ENCODE peak calls at places on chromosomes 3 and 15, in six cellular contexts. F is fibroblast of pulmonary artery, D is Peyer's patch, X is AG09309, U is fibroblast of the aortic adventitia, Q is neural progenitor cell. L is an unnamed sample.

GRCh38 chr3:10697918-10698317 is 118.1 kb upstream of the SLC6A11 start:
- DNase-seq in F (no peak), D (no peak), X (no peak), U (no peak), Q (peak; percentile 50), L (no peak)

GRCh38 chr3:5543047-5543446 is 355.5 kb downstream of the EDEM1 start:
- DNase-seq in F (no peak), D (no peak), X (no peak), U (no peak), Q (no peak), L (no peak)

GRCh38 chr3:149375164-149375823 is 2.2 kb downstream of the TM4SF1 start:
- DNase-seq in F (peak; percentile 58), D (no peak), X (no peak), U (no peak), Q (no peak), L (no peak)

GRCh38 chr3:53286727-53287412 is 31.0 kb upstream of the TKT start:
- DNase-seq in F (peak; percentile 38), D (no peak), X (no peak), U (peak; percentile 64), Q (peak; percentile 35), L (no peak)

GRCh38 chr3:119894195-119894594 is 112.3 kb downstream of the NR1I2 start:
- DNase-seq in F (no peak), D (no peak), X (no peak), U (no peak), Q (no peak), L (no peak)

GRCh38 chr3:52792961-52793695 is 1.5 kb upstream of the ITIH3 start:
- DNase-seq in F (no peak), D (no peak), X (peak; percentile 7), U (peak; percentile 46), Q (no peak), L (no peak)

GRCh38 chr3:197329382-197329781 is 31.0 kb upstream of the DLG1 start:
- DNase-seq in F (no peak), D (no peak), X (no peak), U (no peak), Q (no peak), L (no peak)

GRCh38 chr3:152779649-152780048 is 55.3 kb upstream of the P2RY1 start:
- DNase-seq in F (peak; percentile 63), D (no peak), X (no peak), U (peak; percentile 57), Q (peak; percentile 26), L (no peak)

GRCh38 chr3:9666704-9667445 is 17.6 kb downstream of the MTMR14 start:
- DNase-seq in F (no peak), D (no peak), X (no peak), U (no peak), Q (no peak), L (no peak)

GRCh38 chr3:81173514-81173913 is 587.9 kb downstream of the GBE1 start:
- DNase-seq in F (peak; percentile 11), D (no peak), X (no peak), U (peak; percentile 2), Q (peak; percentile 12), L (no peak)

GRCh38 chr3:129161860-129162271 is 1.0 kb upstream of the ISY1 start:
- DNase-seq in F (no peak), D (peak; percentile 52), X (no peak), U (no peak), Q (peak; percentile 27), L (peak; percentile 30)

GRCh38 chr15:58696740-58697139 is 52.8 kb downstream of the ADAM10 start:
- DNase-seq in F (no peak), D (no peak), X (no peak), U (no peak), Q (no peak), L (no peak)

GRCh38 chr15:68641376-68641775 is 62.6 kb downstream of the CORO2B start:
- DNase-seq in F (no peak), D (no peak), X (no peak), U (no peak), Q (no peak), L (no peak)

GRCh38 chr3:69744507-69744906 is 5.2 kb downstream of the MITF start:
- DNase-seq in F (no peak), D (no peak), X (no peak), U (no peak), Q (no peak), L (no peak)

GRCh38 chr3:8501388-8502131 is at the start of gene LMCD1:
- DNase-seq in F (peak; percentile 97), D (peak; percentile 93), X (peak; percentile 78), U (peak; percentile 94), Q (peak; percentile 97), L (peak; percentile 89)

GRCh38 chr3:130707914-130708601 is 38.6 kb downstream of the PIK3R4 start:
- DNase-seq in F (no peak), D (no peak), X (no peak), U (peak; percentile 9), Q (no peak), L (no peak)

GRCh38 chr15:25727867-25728600 is 135.1 kb downstream of the ATP10A start:
- DNase-seq in F (no peak), D (no peak), X (no peak), U (no peak), Q (no peak), L (no peak)

GRCh38 chr3:151838574-151839312 is 24.8 kb downstream of the AADAC start:
- DNase-seq in F (peak; percentile 94), D (no peak), X (peak; percentile 59), U (peak; percentile 96), Q (peak; percentile 86), L (peak; percentile 52)

GRCh38 chr15:32675474-32675873 is 34.0 kb downstream of the SCG5 start:
- DNase-seq in F (no peak), D (no peak), X (no peak), U (no peak), Q (no peak), L (no peak)

GRCh38 chr15:86115138-86115801 is 35.6 kb downstream of the AGBL1 start:
- DNase-seq in F (no peak), D (no peak), X (no peak), U (peak; percentile 4), Q (no peak), L (no peak)

GRCh38 chr3:61414456-61414855 is 146.9 kb upstream of the PTPRG start:
- DNase-seq in F (no peak), D (no peak), X (no peak), U (no peak), Q (no peak), L (peak; percentile 52)

GRCh38 chr3:138329127-138329983 is at the start of gene NME9:
- DNase-seq in F (peak; percentile 86), D (peak; percentile 80), X (no peak), U (peak; percentile 64), Q (peak; percentile 99), L (peak; percentile 82)

GRCh38 chr3:107085261-107085660 is 292.0 kb upstream of the CCDC54 start:
- DNase-seq in F (peak; percentile 7), D (no peak), X (no peak), U (peak; percentile 29), Q (no peak), L (no peak)

GRCh38 chr15:66236806-66237205 is 16.7 kb downstream of the MEGF11 start:
- DNase-seq in F (no peak), D (no peak), X (no peak), U (no peak), Q (no peak), L (no peak)

GRCh38 chr3:98778383-98778782 is 15.2 kb downstream of the ST3GAL6 start:
- DNase-seq in F (no peak), D (no peak), X (no peak), U (no peak), Q (no peak), L (no peak)

GRCh38 chr3:169498336-169498735 is 165.2 kb downstream of the MECOM start:
- DNase-seq in F (peak; percentile 7), D (no peak), X (no peak), U (no peak), Q (no peak), L (no peak)

DNA sequence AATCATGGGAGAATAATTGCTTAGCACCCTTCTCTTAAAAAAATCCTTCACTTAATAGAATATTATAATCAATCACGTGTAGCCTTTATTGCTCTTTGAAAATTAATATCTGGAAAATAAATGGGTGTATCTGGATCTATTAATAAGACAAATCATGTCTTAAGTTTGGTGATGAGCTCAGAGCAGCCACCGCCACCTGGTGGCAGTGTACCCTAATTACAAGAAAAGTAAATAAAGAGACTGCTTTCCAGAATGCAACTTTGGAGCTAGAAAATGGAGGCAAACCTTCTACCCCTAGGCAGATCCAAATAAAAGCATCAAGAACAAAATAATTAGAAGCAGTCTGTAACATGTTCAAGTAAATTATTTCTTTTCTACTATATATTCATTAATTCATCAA is 43.5 kb downstream of the EPHB1 start:
- DNase-seq in F (no peak), D (no peak), X (no peak), U (no peak), Q (no peak), L (no peak)
- TF ChIP-seq CTCF in F (peak; percentile 15), D (no peak), X (peak; percentile 23), U (peak; percentile 32), Q (peak; percentile 54), L (peak; percentile 7)

DNA sequence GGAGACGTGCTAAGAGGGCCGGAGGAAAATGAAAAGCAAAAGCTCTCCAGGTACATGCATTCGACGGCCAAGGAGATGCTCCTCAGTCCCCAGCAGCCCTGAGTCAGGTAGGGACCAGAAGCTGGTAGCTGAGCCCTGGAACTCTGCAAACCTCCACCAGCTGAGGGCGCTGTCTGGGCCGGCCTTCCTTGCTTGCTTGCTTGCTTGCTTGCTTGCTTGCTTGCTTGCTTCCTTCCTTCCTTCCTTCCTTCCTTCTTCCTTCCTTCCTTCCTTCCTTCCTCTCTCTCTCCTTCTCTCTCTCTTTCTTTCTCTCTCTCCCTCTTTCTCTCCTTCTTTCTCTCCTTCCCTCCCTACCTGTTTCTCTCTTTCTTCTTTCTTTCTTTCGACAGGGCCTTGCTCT is 94.6 kb upstream of the RASGRF1 start:
- DNase-seq in F (no peak), D (no peak), X (no peak), U (no peak), Q (peak; percentile 25), L (no peak)
- TF ChIP-seq CTCF in F (peak; percentile 13), D (no peak), X (peak; percentile 37), U (peak; percentile 18), Q (peak; percentile 24), L (peak; percentile 22)

GRCh38 chr3:3800685-3801509 is 1.7 kb downstream of the LRRN1 start:
- DNase-seq in F (no peak), D (peak; percentile 62), X (no peak), U (no peak), Q (peak; percentile 67), L (no peak)

GRCh38 chr3:3800076-3800448 is 831 bp downstream of the LRRN1 start:
- DNase-seq in F (no peak), D (peak; percentile 50), X (no peak), U (no peak), Q (peak; percentile 51), L (peak; percentile 42)

GRCh38 chr3:3798641-3799113 is 554 bp upstream of the LRRN1 start:
- DNase-seq in F (no peak), D (no peak), X (no peak), U (no peak), Q (peak; percentile 83), L (peak; percentile 49)

GRCh38 chr3:3801510-3801841 is 2.2 kb downstream of the LRRN1 start:
- DNase-seq in F (no peak), D (no peak), X (no peak), U (no peak), Q (peak; percentile 90), L (no peak)

GRCh38 chr3:3799173-3800075 is at the start of gene LRRN1:
- DNase-seq in F (no peak), D (peak; percentile 77), X (no peak), U (no peak), Q (peak; percentile 98), L (peak; percentile 72)
- TF ChIP-seq CTCF in F (no peak), D (no peak), X (no peak), U (no peak), Q (no peak), L (no peak)

GRCh38 chr15:73564255-73564654 is 68.9 kb downstream of the NPTN start:
- DNase-seq in F (peak; percentile 73), D (no peak), X (no peak), U (peak; percentile 59), Q (peak; percentile 12), L (no peak)
- TF ChIP-seq CTCF in F (peak; percentile 28), D (no peak), X (peak; percentile 29), U (peak; percentile 35), Q (no peak), L (no peak)

L was measured in GM20000.